ENCODE peak calls at places on chromosomes 5 and 9, in nine cellular contexts. Z is heart left ventricle, M is OCI-LY7, U is gastrocnemius medialis, J is aorta, L is tibial artery, Y is HCT116, G is upper lobe of right lung, H is A673. E is an unnamed sample. For H3K36me3, the result is how much of the 10 kb centered on the place peaks cover.

GRCh38 chr5:117805058-117805457 is 1183.3 kb downstream of the DTWD2 start:
- DNase-seq in Z (no peak), U (no peak), Y (no peak), G (no peak), M (no peak), L (no peak), H (no peak), J (no peak), E (no peak)

GRCh38 chr9:20512106-20512505 is 110.2 kb downstream of the MLLT3 start:
- DNase-seq in H (no peak), G (no peak), U (no peak), Z (no peak), Y (no peak), L (no peak), M (no peak), J (no peak), E (no peak)

GRCh38 chr5:73591698-73592501 is 26.4 kb downstream of the UTP15 start:
- DNase-seq in Y (no peak), M (no peak), H (peak), L (no peak), G (no peak), J (no peak), Z (no peak), U (no peak), E (no peak)

GRCh38 chr9:121075251-121076036 is 689 bp downstream of the CNTRL start:
- DNase-seq in L (no peak), H (no peak), Z (no peak), M (peak), U (no peak), J (no peak), Y (no peak), G (no peak), E (no peak)

GRCh38 chr5:78612227-78613150 is 36.1 kb downstream of the LHFPL2 start:
- DNase-seq in Y (no peak), M (no peak), G (no peak), Z (no peak), L (no peak), U (no peak), J (no peak), H (no peak), E (no peak)

GRCh38 chr5:81513982-81514381 is 120.0 kb upstream of the ACOT12 start:
- DNase-seq in M (peak), J (no peak), L (no peak), Z (no peak), G (no peak), Y (no peak), H (peak), U (no peak), E (no peak)

GRCh38 chr9:125663127-125663526 is 43.9 kb downstream of the MAPKAP1 start:
- DNase-seq in G (no peak), Z (no peak), M (no peak), Y (peak), L (no peak), J (no peak), U (no peak), H (peak), E (no peak)

GRCh38 chr5:169173372-169173771 is 127.6 kb downstream of the SLIT3 start:
- DNase-seq in Z (no peak), M (no peak), G (no peak), Y (no peak), H (no peak), U (no peak), J (no peak), L (no peak), E (no peak)

DNA sequence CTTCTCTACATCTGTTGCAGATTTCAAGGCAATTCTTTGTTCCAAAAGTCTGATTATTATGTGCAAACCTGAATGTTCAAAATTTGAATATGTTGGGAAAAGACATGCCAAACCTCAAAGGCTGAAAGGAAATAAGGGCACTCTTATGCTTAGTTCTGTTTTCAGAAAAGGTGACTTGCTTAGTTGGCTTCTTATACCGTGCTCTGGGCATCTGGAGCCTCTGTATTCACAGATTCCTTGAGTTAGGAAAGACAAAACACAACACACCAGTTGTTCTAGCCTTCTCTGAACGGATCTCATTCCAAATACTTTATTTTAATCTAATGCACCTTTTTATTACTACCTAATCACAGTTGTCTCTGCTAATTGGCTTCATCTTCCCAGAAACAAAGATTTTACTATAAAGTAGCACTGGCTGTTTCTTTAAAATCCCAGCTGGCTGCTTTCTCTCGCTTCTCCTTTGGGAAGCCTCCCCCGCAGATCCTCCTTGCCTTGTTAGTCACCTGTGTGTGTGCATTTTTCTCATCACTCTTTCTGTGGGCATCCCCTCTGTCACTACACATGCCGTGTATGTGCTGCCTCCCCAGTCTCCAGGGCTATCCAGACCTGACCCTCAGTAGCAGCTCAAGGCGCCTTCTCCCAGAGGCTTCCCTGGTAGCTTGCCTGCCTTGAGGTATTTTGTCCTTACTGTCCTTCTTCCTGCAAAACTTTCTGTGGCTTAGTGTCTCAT is 138.3 kb downstream of the TLE4 start:
- DNase-seq in U (no peak), G (no peak), Z (no peak), J (no peak), M (no peak), Y (no peak), H (no peak), L (no peak), E (no peak)
- H3K36me3 ChIP-seq in U (half or more), G (half or more), Z (under half), J (under half), M (half or more), Y (under half), H (under half), L (under half), E (under half)

DNA sequence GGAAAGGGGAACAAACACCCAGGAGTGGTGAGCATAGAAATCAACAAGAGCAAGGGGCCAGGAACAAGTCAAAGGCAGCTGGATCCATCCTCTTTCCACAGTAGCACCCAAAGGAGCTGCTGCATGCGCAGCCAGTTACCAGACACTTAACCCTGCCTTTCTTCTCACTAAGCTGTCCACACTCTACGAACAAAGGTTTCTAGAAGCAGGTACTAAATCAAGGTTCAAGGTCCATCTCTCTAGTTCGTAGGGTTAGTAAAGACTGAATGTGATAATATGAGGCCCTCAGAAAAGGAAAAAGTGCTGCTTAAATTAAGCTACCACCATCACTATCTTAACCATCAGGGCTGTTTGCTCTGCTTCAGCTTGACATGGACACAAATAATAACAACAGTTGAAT is 121.2 kb upstream of the NIPBL start:
- DNase-seq in Y (no peak), H (no peak), L (no peak), M (no peak), Z (no peak), U (no peak), J (no peak), G (no peak), E (no peak)
- H3K36me3 ChIP-seq in Y (under half), H (under half), L (under half), M (under half), Z (under half), U (under half), J (under half), G (under half), E (under half)

DNA sequence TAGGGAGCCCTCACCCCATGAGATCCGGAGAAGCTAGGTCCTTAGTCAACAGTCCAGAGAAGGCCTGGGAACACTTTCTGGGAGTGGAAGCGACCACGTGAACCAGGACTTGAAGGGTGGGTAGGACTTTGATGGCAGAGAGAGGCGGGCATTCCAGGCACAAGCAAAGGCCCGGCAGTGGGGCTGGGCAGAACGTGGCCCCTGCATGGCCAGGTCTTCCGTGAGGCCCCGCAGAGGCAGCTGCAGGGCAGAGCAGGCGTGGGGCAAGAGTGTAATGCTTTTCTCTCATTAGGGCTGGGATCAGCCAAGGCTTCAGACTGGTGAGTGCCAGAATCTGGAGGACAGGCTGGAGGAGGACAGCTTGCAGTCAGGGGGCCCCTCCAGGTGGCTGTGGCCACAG is 184.1 kb downstream of the PAX5 start:
- DNase-seq in G (no peak), Z (no peak), H (no peak), U (no peak), J (no peak), Y (no peak), L (no peak), M (no peak), E (no peak)
- H3K36me3 ChIP-seq in G (under half), Z (under half), H (under half), U (under half), J (under half), Y (under half), L (under half), M (half or more), E (under half)

DNA sequence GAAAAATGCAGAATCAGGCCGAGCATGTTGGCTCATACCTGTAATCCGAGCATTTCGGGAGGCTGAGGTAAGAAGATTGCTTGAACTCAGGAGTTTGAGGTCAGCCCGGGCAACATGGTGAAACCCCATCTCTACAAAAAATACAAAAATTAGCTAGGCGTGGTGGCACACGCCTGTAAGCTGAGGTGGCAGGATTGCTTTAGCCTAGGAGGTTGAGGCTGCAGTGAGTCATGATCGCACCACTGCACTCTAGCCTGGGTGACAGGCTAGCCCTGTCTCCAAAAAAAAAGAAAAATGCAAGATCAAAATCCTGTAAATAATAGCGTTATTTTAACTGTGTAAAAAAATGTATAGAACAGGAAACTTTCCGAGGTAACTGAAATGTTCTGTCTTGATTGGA is 39.4 kb downstream of the RNF44 start:
- DNase-seq in U (no peak), L (no peak), Y (no peak), J (no peak), M (no peak), H (no peak), G (no peak), Z (no peak), E (peak)
- H3K36me3 ChIP-seq in U (half or more), L (half or more), Y (under half), J (under half), M (half or more), H (half or more), G (half or more), Z (half or more), E (half or more)

DNA sequence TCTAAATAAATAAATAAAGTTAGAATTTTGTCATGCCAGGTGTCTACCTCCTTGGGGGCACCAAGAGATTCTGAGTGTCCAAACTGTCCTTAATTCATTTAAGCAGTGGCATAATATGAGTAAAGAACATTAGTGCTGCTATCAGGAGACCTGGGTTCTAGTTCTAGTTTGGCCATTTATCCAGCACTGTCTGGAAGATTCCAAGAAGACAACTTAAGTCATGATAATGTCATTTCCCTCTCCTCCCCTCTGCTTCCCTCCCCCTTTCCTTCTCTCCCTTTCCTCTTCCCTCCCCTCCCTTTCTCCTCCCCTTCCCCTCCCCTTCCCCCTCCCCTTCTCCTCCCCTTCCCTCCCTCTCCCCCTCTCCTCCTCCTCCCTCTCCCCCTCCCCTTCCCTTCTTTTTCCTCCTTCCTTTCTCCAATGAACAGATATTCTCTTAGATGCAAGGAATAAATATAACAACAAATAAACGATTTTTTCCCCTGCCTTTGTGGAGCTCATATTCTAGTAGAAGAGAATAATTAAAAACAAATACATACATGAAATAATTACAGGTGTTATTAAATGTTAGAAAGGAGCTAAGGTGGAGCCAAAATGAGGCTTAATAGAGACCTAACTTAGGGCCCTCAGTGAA is 90.8 kb downstream of the NMUR2 start:
- DNase-seq in M (no peak), Z (no peak), Y (no peak), J (no peak), G (no peak), H (no peak), U (no peak), L (no peak), E (no peak)
- H3K36me3 ChIP-seq in M (under half), Z (under half), Y (under half), J (under half), G (under half), H (under half), U (under half), L (under half), E (under half)

GRCh38 chr5:151127926-151128325 is 29.7 kb downstream of the ANXA6 start:
- DNase-seq in J (no peak), M (no peak), Z (no peak), Y (no peak), G (no peak), L (no peak), U (no peak), H (no peak), E (no peak)
- H3K36me3 ChIP-seq in J (under half), M (under half), Z (under half), Y (under half), G (half or more), L (half or more), U (half or more), H (half or more), E (half or more)

GRCh38 chr5:111734597-111734996 is 22.4 kb downstream of the NREP start:
- DNase-seq in M (no peak), Z (no peak), Y (no peak), U (no peak), J (no peak), H (no peak), G (no peak), L (no peak), E (no peak)

GRCh38 chr5:111735829-111736228 is 21.2 kb downstream of the NREP start:
- DNase-seq in J (no peak), M (no peak), Z (peak), H (peak), U (peak), Y (no peak), G (no peak), L (peak), E (peak)

GRCh38 chr5:111733571-111733970 is 23.4 kb downstream of the NREP start:
- DNase-seq in Z (no peak), H (no peak), L (no peak), Y (no peak), M (no peak), G (no peak), U (no peak), J (no peak), E (no peak)

GRCh38 chr5:111731638-111732037 is 25.4 kb downstream of the NREP start:
- DNase-seq in M (no peak), L (no peak), J (no peak), Z (no peak), Y (no peak), U (no peak), H (no peak), G (no peak), E (no peak)

GRCh38 chr5:111734013-111734412 is 23.0 kb downstream of the NREP start:
- DNase-seq in Y (no peak), M (no peak), L (no peak), G (no peak), Z (no peak), J (no peak), U (no peak), H (no peak), E (no peak)
- H3K36me3 ChIP-seq in Y (under half), M (under half), L (under half), G (under half), Z (under half), J (under half), U (under half), H (under half), E (under half)

DNA sequence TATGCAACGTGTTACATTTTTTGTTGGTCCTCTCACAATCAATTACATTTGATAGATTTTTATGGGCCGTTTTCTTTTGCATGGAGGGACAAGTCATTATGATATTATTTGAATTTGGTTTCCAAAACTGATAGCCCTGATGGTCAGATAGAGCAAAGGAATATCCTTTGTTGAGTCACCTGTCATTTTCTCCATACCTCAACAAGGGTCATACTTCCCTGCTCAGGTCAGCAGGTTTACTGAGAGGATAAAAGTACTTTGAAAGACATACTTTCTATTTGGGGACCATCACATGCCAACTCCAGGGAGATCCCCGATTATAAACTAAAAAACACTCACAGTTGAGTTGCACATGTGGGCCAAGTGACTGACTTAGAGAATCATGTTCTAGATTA is 132.9 kb downstream of the SUSD1 start:
- DNase-seq in U (no peak), Z (no peak), J (no peak), L (no peak), M (no peak), G (no peak), H (no peak), Y (no peak), E (no peak)
- H3K36me3 ChIP-seq in U (under half), Z (under half), J (under half), L (under half), M (under half), G (under half), H (under half), Y (under half), E (under half)

E was measured in RWPE2.